ENCODE peak calls at places on chromosomes 13 and 19, in four cellular contexts. J is iPS DF 19.7; X is HTR-8/SVneo; F is activated CD4-positive, alpha-beta T cell treated with anti-CD3 and anti-CD28 coated beads, Interleukin-2, amount 10 ng/mL, durations not matched to agents 7 days and 5 days. Y is an unnamed sample.

GRCh38 chr13:78978381-78978998 is 319.5 kb upstream of the OBI1 start:
- DNase-seq in J (peak), X (peak), F (peak), Y (peak)

GRCh38 chr19:2048104-2048958 is 2.7 kb downstream of the MKNK2 start:
- DNase-seq in J (no peak), X (no peak), F (no peak), Y (no peak)

GRCh38 chr13:95248953-95249352 is 52.3 kb downstream of the ABCC4 start:
- DNase-seq in J (no peak), X (no peak), F (no peak), Y (no peak)

GRCh38 chr13:101631403-101631802 is 178.9 kb downstream of the ITGBL1 start:
- DNase-seq in J (no peak), X (no peak), F (no peak), Y (no peak)

GRCh38 chr19:15538774-15539173 is 30.4 kb downstream of the CYP4F22 start:
- DNase-seq in J (no peak), X (no peak), F (peak), Y (no peak)

GRCh38 chr19:8361921-8362793 is 1.8 kb upstream of the ANGPTL4 start:
- DNase-seq in J (no peak), X (peak), F (no peak), Y (peak)

GRCh38 chr13:45763419-45763818 is 61.3 kb downstream of the CBY2 start:
- DNase-seq in J (no peak), X (no peak), F (no peak), Y (no peak)

GRCh38 chr19:28436320-28436719 is 776.6 kb downstream of the UQCRFS1 start:
- DNase-seq in J (no peak), X (no peak), F (no peak), Y (no peak)

GRCh38 chr19:18999896-19000620 is 33.3 kb downstream of the SUGP2 start:
- DNase-seq in J (no peak), X (no peak), F (no peak), Y (no peak)

GRCh38 chr13:90448466-90449037 is 898.9 kb upstream of the MIR17HG start:
- DNase-seq in J (no peak), X (no peak), F (no peak), Y (no peak)

GRCh38 chr19:15091918-15092753 is 10.1 kb downstream of the OR1I1 start:
- DNase-seq in J (no peak), X (no peak), F (peak), Y (peak)

GRCh38 chr13:73720216-73720840 is 413.9 kb downstream of the KLF12 start:
- DNase-seq in J (no peak), X (no peak), F (no peak), Y (no peak)

GRCh38 chr19:18046066-18046718 is 38.2 kb downstream of the ARRDC2 start:
- DNase-seq in J (no peak), X (peak), F (no peak), Y (peak)

GRCh38 chr19:43126720-43127119 is 44.2 kb upstream of the PSG2 start:
- DNase-seq in J (no peak), X (no peak), F (no peak), Y (no peak)

GRCh38 chr13:30796833-30797601 is 61.7 kb downstream of the ALOX5AP start:
- DNase-seq in J (no peak), X (no peak), F (no peak), Y (no peak)

GRCh38 chr13:40345654-40346372 is 320.6 kb downstream of the FOXO1 start:
- DNase-seq in J (no peak), X (no peak), F (no peak), Y (no peak)

GRCh38 chr13:50127726-50128291 is 112.6 kb downstream of the KCNRG start:
- DNase-seq in J (no peak), X (no peak), F (no peak), Y (no peak)

GRCh38 chr19:5154129-5154798 is 185.4 kb downstream of the KDM4B start:
- DNase-seq in J (no peak), X (no peak), F (peak), Y (no peak)

GRCh38 chr13:113176292-113176691 is 17.8 kb downstream of the PROZ start:
- DNase-seq in J (no peak), X (no peak), F (peak), Y (no peak)

Y was measured in kidney glomerular epithelial cell.